ENCODE peak calls at places on chromosomes 3 and 15, in eight cellular contexts. One of them, this sample, is unnamed.

GRCh38 chr3:144663456-144664063 is 691.9 kb downstream of the DIPK2A start:
- DNase-seq in K562: no peak
- DNase-seq in colonic mucosa: no peak
- DNase-seq in astrocyte: no peak
- DNase-seq in IMR-90: no peak
- DNase-seq in mesendoderm: no peak
- DNase-seq in neural progenitor cell: no peak
- DNase-seq in H1: no peak
- DNase-seq in this sample: no peak

GRCh38 chr15:37056168-37056893 is 44.0 kb downstream of the MEIS2 start:
- DNase-seq in K562: no peak
- DNase-seq in colonic mucosa: no peak
- DNase-seq in astrocyte: peak; percentile 60
- DNase-seq in IMR-90: no peak
- DNase-seq in mesendoderm: no peak
- DNase-seq in neural progenitor cell: peak; percentile 72
- DNase-seq in H1: no peak
- DNase-seq in this sample: peak; percentile 85

GRCh38 chr3:43859766-43860165 is 169.0 kb downstream of the ABHD5 start:
- DNase-seq in K562: no peak
- DNase-seq in colonic mucosa: no peak
- DNase-seq in astrocyte: no peak
- DNase-seq in IMR-90: no peak
- DNase-seq in mesendoderm: no peak
- DNase-seq in neural progenitor cell: no peak
- DNase-seq in H1: peak; percentile 29
- DNase-seq in this sample: no peak

GRCh38 chr3:32278714-32279113 is 40.2 kb downstream of the CMTM8 start:
- DNase-seq in K562: no peak
- DNase-seq in colonic mucosa: no peak
- DNase-seq in astrocyte: peak; percentile 69
- DNase-seq in IMR-90: peak; percentile 4
- DNase-seq in mesendoderm: no peak
- DNase-seq in neural progenitor cell: no peak
- DNase-seq in H1: no peak
- DNase-seq in this sample: no peak

GRCh38 chr15:96746621-96747155 is 416.2 kb downstream of the NR2F2 start:
- DNase-seq in K562: no peak
- DNase-seq in colonic mucosa: no peak
- DNase-seq in astrocyte: no peak
- DNase-seq in IMR-90: no peak
- DNase-seq in mesendoderm: no peak
- DNase-seq in neural progenitor cell: peak; percentile 87
- DNase-seq in H1: no peak
- DNase-seq in this sample: no peak

GRCh38 chr3:127156651-127157050 is 36.3 kb upstream of the PRR23E start:
- DNase-seq in K562: no peak
- DNase-seq in colonic mucosa: no peak
- DNase-seq in astrocyte: no peak
- DNase-seq in IMR-90: no peak
- DNase-seq in mesendoderm: no peak
- DNase-seq in neural progenitor cell: no peak
- DNase-seq in H1: no peak
- DNase-seq in this sample: peak; percentile 48

GRCh38 chr3:122697952-122698625 is 17.4 kb downstream of the PARP14 start:
- DNase-seq in K562: no peak
- DNase-seq in colonic mucosa: no peak
- DNase-seq in astrocyte: peak; percentile 13
- DNase-seq in IMR-90: no peak
- DNase-seq in mesendoderm: no peak
- DNase-seq in neural progenitor cell: no peak
- DNase-seq in H1: no peak
- DNase-seq in this sample: no peak

GRCh38 chr3:132788299-132788698 is 66.1 kb upstream of the NPHP3 start:
- DNase-seq in K562: no peak
- DNase-seq in colonic mucosa: no peak
- DNase-seq in astrocyte: peak; percentile 71
- DNase-seq in IMR-90: peak; percentile 72
- DNase-seq in mesendoderm: no peak
- DNase-seq in neural progenitor cell: no peak
- DNase-seq in H1: no peak
- DNase-seq in this sample: no peak

GRCh38 chr15:100107151-100107550 is 234.6 kb downstream of the ADAMTS17 start:
- DNase-seq in K562: no peak
- DNase-seq in colonic mucosa: no peak
- DNase-seq in astrocyte: no peak
- DNase-seq in IMR-90: no peak
- DNase-seq in mesendoderm: no peak
- DNase-seq in neural progenitor cell: no peak
- DNase-seq in H1: no peak
- DNase-seq in this sample: peak; percentile 22

GRCh38 chr15:100108846-100109245 is 232.9 kb downstream of the ADAMTS17 start:
- DNase-seq in K562: no peak
- DNase-seq in colonic mucosa: no peak
- DNase-seq in astrocyte: no peak
- DNase-seq in IMR-90: no peak
- DNase-seq in mesendoderm: no peak
- DNase-seq in neural progenitor cell: no peak
- DNase-seq in H1: no peak
- DNase-seq in this sample: no peak

GRCh38 chr15:100109486-100110035 is 232.2 kb downstream of the ADAMTS17 start:
- DNase-seq in K562: no peak
- DNase-seq in colonic mucosa: no peak
- DNase-seq in astrocyte: no peak
- DNase-seq in IMR-90: no peak
- DNase-seq in mesendoderm: no peak
- DNase-seq in neural progenitor cell: no peak
- DNase-seq in H1: no peak
- DNase-seq in this sample: no peak

GRCh38 chr15:100107606-100108225 is 234.1 kb downstream of the ADAMTS17 start:
- DNase-seq in K562: no peak
- DNase-seq in colonic mucosa: no peak
- DNase-seq in astrocyte: no peak
- DNase-seq in IMR-90: no peak
- DNase-seq in mesendoderm: no peak
- DNase-seq in neural progenitor cell: no peak
- DNase-seq in H1: no peak
- DNase-seq in this sample: peak; percentile 16

DNA sequence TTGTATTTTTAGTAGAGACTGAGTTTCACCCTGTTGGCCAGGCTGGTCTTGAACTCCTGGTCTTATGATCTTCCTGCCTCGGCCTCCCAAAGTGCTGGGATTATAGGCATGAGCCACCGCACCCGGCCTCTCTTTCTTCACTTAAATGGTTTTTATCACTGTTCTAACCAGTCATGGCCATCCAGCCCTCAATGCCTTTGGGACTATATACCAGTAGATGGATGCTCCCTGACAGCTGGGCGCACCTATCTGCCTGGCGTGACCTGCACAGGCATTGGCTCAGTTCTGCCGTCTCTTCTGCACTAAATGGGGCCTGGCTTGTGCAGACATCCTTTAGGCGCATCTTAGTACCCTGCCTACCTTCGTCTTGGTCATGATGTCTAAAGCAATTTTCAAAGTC is 233.4 kb downstream of the ADAMTS17 start:
- DNase-seq in K562: no peak
- DNase-seq in colonic mucosa: no peak
- DNase-seq in astrocyte: no peak
- DNase-seq in IMR-90: no peak
- DNase-seq in mesendoderm: no peak
- DNase-seq in neural progenitor cell: no peak
- DNase-seq in H1: no peak
- DNase-seq in this sample: no peak
- H3K9ac ChIP-seq in K562: no peak overlapping the region
- H3K9ac ChIP-seq in colonic mucosa: no peak overlapping the region
- H3K9ac ChIP-seq in astrocyte: no peak overlapping the region
- H3K9ac ChIP-seq in IMR-90: no peak overlapping the region
- H3K9ac ChIP-seq in mesendoderm: no peak overlapping the region
- H3K9ac ChIP-seq in neural progenitor cell: no peak overlapping the region
- H3K9ac ChIP-seq in H1: no peak overlapping the region
- H3K9ac ChIP-seq in this sample: no peak overlapping the region

DNA sequence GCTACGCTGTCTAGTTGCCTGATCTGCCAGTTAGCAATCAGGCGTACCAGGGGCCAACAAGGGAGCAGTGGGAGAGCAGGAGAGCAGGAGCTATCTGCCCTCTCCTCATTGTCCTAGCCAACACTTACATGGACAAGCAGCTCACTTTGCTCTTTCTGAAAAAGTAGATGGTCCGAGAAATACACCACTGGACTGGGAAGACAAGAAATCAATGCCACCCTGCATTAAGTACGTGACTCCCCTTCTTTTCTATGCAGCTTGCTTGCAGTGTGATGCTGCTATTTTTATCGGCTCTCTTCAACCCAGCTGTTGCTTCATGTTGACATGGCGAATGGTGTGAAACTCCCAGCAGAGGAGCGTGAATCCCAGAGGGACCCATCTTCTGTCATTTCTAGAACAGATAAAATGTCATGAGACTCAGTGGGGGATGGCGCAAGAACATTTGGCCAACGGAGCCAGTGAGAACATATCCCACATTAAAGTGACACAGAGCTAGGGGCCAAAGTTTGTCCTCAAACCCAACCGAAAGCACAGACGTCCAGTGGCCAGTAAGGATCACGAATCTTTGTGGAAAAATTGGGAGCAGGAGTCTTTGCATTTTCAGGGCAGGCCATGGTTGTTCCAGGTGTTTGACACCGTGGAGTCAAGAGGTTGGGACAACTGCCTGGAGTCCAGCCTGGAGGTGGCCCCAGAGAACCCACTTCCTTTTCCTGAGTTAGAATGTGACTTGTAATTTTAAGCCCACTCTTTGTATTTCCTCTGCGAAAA is 53.7 kb upstream of the MEF2A start:
- DNase-seq in K562: no peak
- DNase-seq in colonic mucosa: no peak
- DNase-seq in astrocyte: no peak
- DNase-seq in IMR-90: no peak
- DNase-seq in mesendoderm: no peak
- DNase-seq in neural progenitor cell: no peak
- DNase-seq in H1: no peak
- DNase-seq in this sample: peak; percentile 84
- H3K4me1 ChIP-seq in K562: peaks cover 7% of the 10 kb centered on the region
- H3K4me1 ChIP-seq in colonic mucosa: no peaks in the 10 kb centered on the region
- H3K4me1 ChIP-seq in astrocyte: peaks cover 20% of the 10 kb centered on the region
- H3K4me1 ChIP-seq in IMR-90: peaks cover 14% of the 10 kb centered on the region
- H3K4me1 ChIP-seq in mesendoderm: no peaks in the 10 kb centered on the region
- H3K4me1 ChIP-seq in neural progenitor cell: no peaks in the 10 kb centered on the region
- H3K4me1 ChIP-seq in H1: no peaks in the 10 kb centered on the region
- H3K4me1 ChIP-seq in this sample: no peaks in the 10 kb centered on the region

GRCh38 chr3:185552358-185552877 is at the start of gene LIPH:
- DNase-seq in K562: peak; percentile 44
- DNase-seq in colonic mucosa: peak; percentile 78
- DNase-seq in astrocyte: peak; percentile 23
- DNase-seq in IMR-90: peak; percentile 30
- DNase-seq in mesendoderm: peak; percentile 75
- DNase-seq in neural progenitor cell: no peak
- DNase-seq in H1: no peak
- DNase-seq in this sample: no peak
- H3K9ac ChIP-seq in K562: peak within 1 kb of the TSS; percentile 45
- H3K9ac ChIP-seq in colonic mucosa: peak within 1 kb of the TSS; percentile 81
- H3K9ac ChIP-seq in astrocyte: no peak within 1 kb of the TSS
- H3K9ac ChIP-seq in IMR-90: no peak within 1 kb of the TSS
- H3K9ac ChIP-seq in mesendoderm: no peak within 1 kb of the TSS
- H3K9ac ChIP-seq in neural progenitor cell: no peak within 1 kb of the TSS
- H3K9ac ChIP-seq in H1: no peak within 1 kb of the TSS
- H3K9ac ChIP-seq in this sample: no peak within 1 kb of the TSS

GRCh38 chr3:136860541-136860940 is 1.5 kb upstream of the NCK1 start:
- DNase-seq in K562: no peak
- DNase-seq in colonic mucosa: no peak
- DNase-seq in astrocyte: peak; percentile 16
- DNase-seq in IMR-90: no peak
- DNase-seq in mesendoderm: peak; percentile 49
- DNase-seq in neural progenitor cell: peak; percentile 90
- DNase-seq in H1: no peak
- DNase-seq in this sample: no peak
- H3K4me1 ChIP-seq in K562: peaks cover 8% of the 10 kb centered on the region
- H3K4me1 ChIP-seq in colonic mucosa: no peaks in the 10 kb centered on the region
- H3K4me1 ChIP-seq in astrocyte: peaks cover 12% of the 10 kb centered on the region
- H3K4me1 ChIP-seq in IMR-90: peaks cover 7% of the 10 kb centered on the region
- H3K4me1 ChIP-seq in mesendoderm: no peaks in the 10 kb centered on the region
- H3K4me1 ChIP-seq in neural progenitor cell: peaks cover 23% of the 10 kb centered on the region
- H3K4me1 ChIP-seq in H1: no peaks in the 10 kb centered on the region
- H3K4me1 ChIP-seq in this sample: peaks cover 8% of the 10 kb centered on the region

DNA sequence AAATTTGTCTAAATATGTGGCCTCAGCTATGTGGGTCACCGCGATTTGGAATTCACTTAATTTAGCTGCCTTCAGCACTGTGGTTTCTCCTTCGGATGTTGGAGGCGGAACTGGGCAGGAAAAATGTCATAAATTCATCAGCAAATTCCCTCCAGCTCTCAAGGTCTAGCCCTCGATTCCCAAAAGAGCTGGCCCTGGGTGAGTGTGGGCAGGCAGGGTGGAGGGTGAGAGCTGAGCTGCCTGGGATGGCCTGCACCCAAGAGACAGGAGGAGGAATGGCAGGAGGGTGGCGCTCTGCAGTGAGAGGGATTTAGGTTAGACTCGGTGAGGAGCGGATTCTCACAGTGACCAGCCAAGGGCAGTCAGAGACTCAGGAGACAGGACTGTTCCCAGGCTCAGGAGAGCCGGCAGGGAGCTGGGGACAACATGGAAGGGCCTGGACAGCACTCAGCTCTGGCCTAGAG is 57.1 kb downstream of the FEM1B start:
- DNase-seq in K562: no peak
- DNase-seq in colonic mucosa: no peak
- DNase-seq in astrocyte: peak; percentile 89
- DNase-seq in IMR-90: peak; percentile 45
- DNase-seq in mesendoderm: no peak
- DNase-seq in neural progenitor cell: no peak
- DNase-seq in H1: no peak
- DNase-seq in this sample: no peak
- H3K9ac ChIP-seq in K562: no peak overlapping the region
- H3K9ac ChIP-seq in colonic mucosa: no peak overlapping the region
- H3K9ac ChIP-seq in astrocyte: peak overlapping the region; percentile 6
- H3K9ac ChIP-seq in IMR-90: no peak overlapping the region
- H3K9ac ChIP-seq in mesendoderm: no peak overlapping the region
- H3K9ac ChIP-seq in neural progenitor cell: no peak overlapping the region
- H3K9ac ChIP-seq in H1: no peak overlapping the region
- H3K9ac ChIP-seq in this sample: no peak overlapping the region

This sample was measured in kidney.